ENCODE peak calls at places on chromosomes 7 and 10, in nine cellular contexts. One of them, this sample, is unnamed.

GRCh38 chr10:1048349-1048731 is 579 bp downstream of the IDI1 start:
- DNase-seq in activated CD8-positive, alpha-beta T cell treated with anti-CD3 and anti-CD28 coated beads for 36 hours: peak; percentile 65
- DNase-seq in GM12864: no peak
- DNase-seq in GF-D8: no peak
- DNase-seq in thoracic aorta: no peak
- DNase-seq in amygdala: peak; percentile 64
- DNase-seq in sigmoid colon: peak; percentile 89
- DNase-seq in right lobe of liver: no peak
- DNase-seq in activated CD4-positive, CD25-positive, alpha-beta regulatory T cell: peak; percentile 65
- DNase-seq in this sample: no peak

GRCh38 chr7:32588657-32589056 is 93.4 kb downstream of the AVL9 start:
- DNase-seq in amygdala: no peak
- DNase-seq in sigmoid colon: no peak
- DNase-seq in thoracic aorta: no peak
- DNase-seq in activated CD8-positive, alpha-beta T cell treated with anti-CD3 and anti-CD28 coated beads for 36 hours: peak; percentile 55
- DNase-seq in activated CD4-positive, CD25-positive, alpha-beta regulatory T cell: no peak
- DNase-seq in right lobe of liver: no peak
- DNase-seq in GF-D8: peak; percentile 72
- DNase-seq in GM12864: no peak
- DNase-seq in this sample: no peak

GRCh38 chr10:125424191-125424847 is 258.6 kb downstream of the TEX36 start:
- DNase-seq in activated CD4-positive, CD25-positive, alpha-beta regulatory T cell: no peak
- DNase-seq in right lobe of liver: no peak
- DNase-seq in amygdala: no peak
- DNase-seq in thoracic aorta: no peak
- DNase-seq in GF-D8: no peak
- DNase-seq in activated CD8-positive, alpha-beta T cell treated with anti-CD3 and anti-CD28 coated beads for 36 hours: no peak
- DNase-seq in GM12864: no peak
- DNase-seq in sigmoid colon: no peak
- DNase-seq in this sample: no peak

GRCh38 chr7:2478387-2478760 is 2.2 kb upstream of the GRIFIN start:
- DNase-seq in GF-D8: peak; percentile 47
- DNase-seq in sigmoid colon: peak; percentile 87
- DNase-seq in thoracic aorta: no peak
- DNase-seq in amygdala: peak; percentile 30
- DNase-seq in right lobe of liver: peak; percentile 72
- DNase-seq in GM12864: no peak
- DNase-seq in activated CD8-positive, alpha-beta T cell treated with anti-CD3 and anti-CD28 coated beads for 36 hours: no peak
- DNase-seq in activated CD4-positive, CD25-positive, alpha-beta regulatory T cell: no peak
- DNase-seq in this sample: peak; percentile 16

GRCh38 chr10:16341637-16342036 is 95.2 kb upstream of the PTER start:
- DNase-seq in GM12864: no peak
- DNase-seq in right lobe of liver: no peak
- DNase-seq in activated CD8-positive, alpha-beta T cell treated with anti-CD3 and anti-CD28 coated beads for 36 hours: no peak
- DNase-seq in GF-D8: no peak
- DNase-seq in amygdala: no peak
- DNase-seq in sigmoid colon: no peak
- DNase-seq in thoracic aorta: no peak
- DNase-seq in activated CD4-positive, CD25-positive, alpha-beta regulatory T cell: no peak
- DNase-seq in this sample: no peak

GRCh38 chr7:21806388-21806787 is 139.3 kb downstream of the CDCA7L start:
- DNase-seq in GM12864: no peak
- DNase-seq in amygdala: no peak
- DNase-seq in right lobe of liver: no peak
- DNase-seq in sigmoid colon: no peak
- DNase-seq in activated CD8-positive, alpha-beta T cell treated with anti-CD3 and anti-CD28 coated beads for 36 hours: no peak
- DNase-seq in activated CD4-positive, CD25-positive, alpha-beta regulatory T cell: no peak
- DNase-seq in GF-D8: no peak
- DNase-seq in thoracic aorta: no peak
- DNase-seq in this sample: no peak

GRCh38 chr10:52778511-52779392 is 6.2 kb upstream of the MBL2 start:
- DNase-seq in activated CD4-positive, CD25-positive, alpha-beta regulatory T cell: no peak
- DNase-seq in activated CD8-positive, alpha-beta T cell treated with anti-CD3 and anti-CD28 coated beads for 36 hours: no peak
- DNase-seq in amygdala: no peak
- DNase-seq in GF-D8: no peak
- DNase-seq in thoracic aorta: no peak
- DNase-seq in sigmoid colon: no peak
- DNase-seq in right lobe of liver: no peak
- DNase-seq in GM12864: no peak
- DNase-seq in this sample: no peak

GRCh38 chr7:151341357-151342101 is at the start of gene NUB1:
- DNase-seq in GF-D8: peak; percentile 54
- DNase-seq in amygdala: peak; percentile 92
- DNase-seq in GM12864: no peak
- DNase-seq in sigmoid colon: peak; percentile 94
- DNase-seq in right lobe of liver: peak; percentile 96
- DNase-seq in thoracic aorta: peak; percentile 69
- DNase-seq in activated CD4-positive, CD25-positive, alpha-beta regulatory T cell: peak; percentile 85
- DNase-seq in activated CD8-positive, alpha-beta T cell treated with anti-CD3 and anti-CD28 coated beads for 36 hours: peak; percentile 94
- DNase-seq in this sample: peak; percentile 86

GRCh38 chr10:89158446-89158845 is 48.7 kb downstream of the CH25H start:
- DNase-seq in GF-D8: no peak
- DNase-seq in thoracic aorta: no peak
- DNase-seq in activated CD8-positive, alpha-beta T cell treated with anti-CD3 and anti-CD28 coated beads for 36 hours: no peak
- DNase-seq in GM12864: no peak
- DNase-seq in sigmoid colon: no peak
- DNase-seq in activated CD4-positive, CD25-positive, alpha-beta regulatory T cell: no peak
- DNase-seq in amygdala: no peak
- DNase-seq in right lobe of liver: no peak
- DNase-seq in this sample: no peak

GRCh38 chr7:158384746-158385145 is 202.9 kb downstream of the PTPRN2 start:
- DNase-seq in GF-D8: no peak
- DNase-seq in thoracic aorta: no peak
- DNase-seq in activated CD8-positive, alpha-beta T cell treated with anti-CD3 and anti-CD28 coated beads for 36 hours: no peak
- DNase-seq in amygdala: no peak
- DNase-seq in GM12864: no peak
- DNase-seq in sigmoid colon: no peak
- DNase-seq in right lobe of liver: no peak
- DNase-seq in activated CD4-positive, CD25-positive, alpha-beta regulatory T cell: no peak
- DNase-seq in this sample: no peak

GRCh38 chr10:33041783-33042437 is 83.9 kb upstream of the ITGB1 start:
- DNase-seq in GF-D8: no peak
- DNase-seq in activated CD8-positive, alpha-beta T cell treated with anti-CD3 and anti-CD28 coated beads for 36 hours: no peak
- DNase-seq in sigmoid colon: no peak
- DNase-seq in thoracic aorta: no peak
- DNase-seq in activated CD4-positive, CD25-positive, alpha-beta regulatory T cell: no peak
- DNase-seq in right lobe of liver: no peak
- DNase-seq in GM12864: no peak
- DNase-seq in amygdala: no peak
- DNase-seq in this sample: no peak

GRCh38 chr10:51074238-51075028 is at the start of gene PRKG1:
- DNase-seq in amygdala: peak; percentile 64
- DNase-seq in activated CD8-positive, alpha-beta T cell treated with anti-CD3 and anti-CD28 coated beads for 36 hours: peak; percentile 1
- DNase-seq in activated CD4-positive, CD25-positive, alpha-beta regulatory T cell: no peak
- DNase-seq in GM12864: no peak
- DNase-seq in thoracic aorta: peak; percentile 54
- DNase-seq in right lobe of liver: peak; percentile 68
- DNase-seq in GF-D8: no peak
- DNase-seq in sigmoid colon: peak; percentile 92
- DNase-seq in this sample: peak; percentile 59

GRCh38 chr10:77887631-77888355 is 38.8 kb downstream of the DLG5 start:
- DNase-seq in amygdala: no peak
- DNase-seq in GF-D8: no peak
- DNase-seq in right lobe of liver: no peak
- DNase-seq in GM12864: no peak
- DNase-seq in sigmoid colon: no peak
- DNase-seq in activated CD4-positive, CD25-positive, alpha-beta regulatory T cell: no peak
- DNase-seq in thoracic aorta: no peak
- DNase-seq in activated CD8-positive, alpha-beta T cell treated with anti-CD3 and anti-CD28 coated beads for 36 hours: no peak
- DNase-seq in this sample: no peak

GRCh38 chr7:73852500-73852899 is 8.5 kb upstream of the TMEM270 start:
- DNase-seq in activated CD8-positive, alpha-beta T cell treated with anti-CD3 and anti-CD28 coated beads for 36 hours: no peak
- DNase-seq in right lobe of liver: no peak
- DNase-seq in activated CD4-positive, CD25-positive, alpha-beta regulatory T cell: no peak
- DNase-seq in sigmoid colon: no peak
- DNase-seq in GM12864: no peak
- DNase-seq in amygdala: no peak
- DNase-seq in GF-D8: no peak
- DNase-seq in thoracic aorta: no peak
- DNase-seq in this sample: no peak

GRCh38 chr7:51314041-51314440 is 2.6 kb downstream of the COBL start:
- DNase-seq in GM12864: no peak
- DNase-seq in thoracic aorta: no peak
- DNase-seq in activated CD8-positive, alpha-beta T cell treated with anti-CD3 and anti-CD28 coated beads for 36 hours: no peak
- DNase-seq in right lobe of liver: no peak
- DNase-seq in amygdala: no peak
- DNase-seq in GF-D8: no peak
- DNase-seq in activated CD4-positive, CD25-positive, alpha-beta regulatory T cell: no peak
- DNase-seq in sigmoid colon: no peak
- DNase-seq in this sample: no peak

GRCh38 chr10:111429288-111430028 is 352.6 kb downstream of the ADRA2A start:
- DNase-seq in thoracic aorta: no peak
- DNase-seq in amygdala: no peak
- DNase-seq in sigmoid colon: no peak
- DNase-seq in GM12864: no peak
- DNase-seq in activated CD8-positive, alpha-beta T cell treated with anti-CD3 and anti-CD28 coated beads for 36 hours: no peak
- DNase-seq in activated CD4-positive, CD25-positive, alpha-beta regulatory T cell: no peak
- DNase-seq in GF-D8: no peak
- DNase-seq in right lobe of liver: no peak
- DNase-seq in this sample: no peak

GRCh38 chr10:97259119-97259518 is 33.3 kb downstream of the ARHGAP19 start:
- DNase-seq in GM12864: no peak
- DNase-seq in right lobe of liver: no peak
- DNase-seq in sigmoid colon: no peak
- DNase-seq in thoracic aorta: no peak
- DNase-seq in GF-D8: no peak
- DNase-seq in activated CD8-positive, alpha-beta T cell treated with anti-CD3 and anti-CD28 coated beads for 36 hours: no peak
- DNase-seq in amygdala: no peak
- DNase-seq in activated CD4-positive, CD25-positive, alpha-beta regulatory T cell: no peak
- DNase-seq in this sample: no peak

GRCh38 chr10:14146005-14146404 is 184.7 kb downstream of the FRMD4A start:
- DNase-seq in GF-D8: no peak
- DNase-seq in thoracic aorta: no peak
- DNase-seq in amygdala: no peak
- DNase-seq in sigmoid colon: no peak
- DNase-seq in right lobe of liver: no peak
- DNase-seq in activated CD4-positive, CD25-positive, alpha-beta regulatory T cell: no peak
- DNase-seq in activated CD8-positive, alpha-beta T cell treated with anti-CD3 and anti-CD28 coated beads for 36 hours: no peak
- DNase-seq in GM12864: no peak
- DNase-seq in this sample: no peak

GRCh38 chr10:71865561-71866041 is 14.6 kb upstream of the PSAP start:
- DNase-seq in GF-D8: no peak
- DNase-seq in activated CD4-positive, CD25-positive, alpha-beta regulatory T cell: no peak
- DNase-seq in amygdala: no peak
- DNase-seq in GM12864: no peak
- DNase-seq in sigmoid colon: no peak
- DNase-seq in activated CD8-positive, alpha-beta T cell treated with anti-CD3 and anti-CD28 coated beads for 36 hours: no peak
- DNase-seq in right lobe of liver: no peak
- DNase-seq in thoracic aorta: no peak
- DNase-seq in this sample: no peak

GRCh38 chr7:37440738-37441404 is 7.8 kb downstream of the ELMO1 start:
- DNase-seq in GM12864: no peak
- DNase-seq in activated CD4-positive, CD25-positive, alpha-beta regulatory T cell: no peak
- DNase-seq in amygdala: no peak
- DNase-seq in thoracic aorta: no peak
- DNase-seq in sigmoid colon: no peak
- DNase-seq in GF-D8: peak; percentile 69
- DNase-seq in right lobe of liver: no peak
- DNase-seq in activated CD8-positive, alpha-beta T cell treated with anti-CD3 and anti-CD28 coated beads for 36 hours: peak; percentile 56
- DNase-seq in this sample: no peak

GRCh38 chr10:43461950-43462349 is 25.0 kb downstream of the ZNF487 start:
- DNase-seq in GM12864: peak; percentile 65
- DNase-seq in amygdala: no peak
- DNase-seq in GF-D8: peak; percentile 44
- DNase-seq in right lobe of liver: no peak
- DNase-seq in sigmoid colon: no peak
- DNase-seq in thoracic aorta: no peak
- DNase-seq in activated CD8-positive, alpha-beta T cell treated with anti-CD3 and anti-CD28 coated beads for 36 hours: peak; percentile 38
- DNase-seq in activated CD4-positive, CD25-positive, alpha-beta regulatory T cell: no peak
- DNase-seq in this sample: no peak

This sample was measured in occipital lobe.